ENCODE peak calls at places on chromosomes 3 and 15, in nine cellular contexts. V is transverse colon; U is CD8-positive, alpha-beta T cell; C is GM23248; B is adrenal gland; E is colonic mucosa; Z is IMR-90; L is MM.1S; N is astrocyte. K is an unnamed sample. For H3K9me3, the result is how much of the 10 kb centered on the place peaks cover.

GRCh38 chr3:36959821-36960220 is 15.0 kb upstream of the TRANK1 start:
- DNase-seq in Z (no peak), L (no peak), B (no peak), C (no peak), U (no peak), E (no peak), V (no peak), N (peak), K (no peak)

GRCh38 chr3:17307482-17307881 is 422.7 kb downstream of the PLCL2 start:
- DNase-seq in L (peak), N (no peak), U (no peak), C (no peak), Z (no peak), E (no peak), V (no peak), B (no peak), K (no peak)

GRCh38 chr3:88219138-88219792 is 69.5 kb downstream of the C3orf38 start:
- DNase-seq in U (no peak), Z (peak), L (peak), N (peak), E (peak), C (peak), V (peak), B (peak), K (no peak)

GRCh38 chr3:52068055-52068704 is 11.8 kb upstream of the DUSP7 start:
- DNase-seq in E (no peak), Z (peak), L (no peak), V (no peak), U (no peak), N (no peak), B (no peak), C (no peak), K (no peak)

GRCh38 chr15:39281094-39281493 is 299.8 kb upstream of the THBS1 start:
- DNase-seq in E (no peak), L (no peak), C (peak), B (no peak), N (peak), Z (peak), V (no peak), U (no peak), K (no peak)

GRCh38 chr3:100045696-100046095 is 68.6 kb downstream of the FILIP1L start:
- DNase-seq in Z (peak), L (no peak), E (peak), U (no peak), N (peak), C (peak), V (peak), B (peak), K (peak)

GRCh38 chr3:17182158-17182557 is 297.4 kb downstream of the PLCL2 start:
- DNase-seq in Z (no peak), B (no peak), N (no peak), C (no peak), U (no peak), E (no peak), V (no peak), L (peak), K (no peak)

GRCh38 chr3:84601303-84601702 is 357.5 kb upstream of the CADM2 start:
- DNase-seq in N (no peak), E (no peak), B (no peak), V (no peak), U (no peak), Z (no peak), L (peak), C (no peak), K (no peak)

GRCh38 chr15:98923159-98923558 is 84.4 kb downstream of the PGPEP1L start:
- DNase-seq in E (no peak), N (no peak), L (no peak), U (no peak), Z (no peak), V (no peak), C (no peak), B (peak), K (no peak)

GRCh38 chr3:72338942-72339749 is 509.1 kb downstream of the SHQ1 start:
- DNase-seq in E (no peak), L (no peak), V (no peak), U (no peak), B (peak), C (peak), Z (peak), N (peak), K (no peak)

GRCh38 chr15:66842710-66843441 is 140.8 kb downstream of the SMAD6 start:
- DNase-seq in B (peak), Z (peak), E (peak), V (peak), C (peak), N (peak), L (no peak), U (no peak), K (peak)

GRCh38 chr3:69364354-69364753 is 21.5 kb downstream of the FRMD4B start:
- DNase-seq in N (no peak), V (no peak), L (peak), B (no peak), C (peak), U (no peak), E (no peak), Z (no peak), K (no peak)

GRCh38 chr3:155079795-155080546 is at the start of gene MME:
- DNase-seq in N (peak), B (no peak), V (peak), U (no peak), E (no peak), L (peak), Z (peak), C (peak), K (peak)

GRCh38 chr3:194736896-194737600 is 51.4 kb downstream of the FAM43A start:
- DNase-seq in Z (no peak), C (no peak), B (no peak), L (no peak), E (no peak), N (no peak), V (no peak), U (no peak), K (no peak)

GRCh38 chr3:169228522-169228921 is 435.0 kb downstream of the MECOM start:
- DNase-seq in N (no peak), C (peak), E (no peak), V (no peak), U (no peak), L (no peak), B (no peak), Z (no peak), K (no peak)

GRCh38 chr3:113534365-113534764 is 2.0 kb downstream of the SIDT1 start:
- DNase-seq in V (no peak), B (no peak), U (no peak), E (no peak), N (no peak), Z (no peak), L (no peak), C (no peak), K (no peak)

GRCh38 chr3:4337147-4337546 is 34.0 kb downstream of the SETMAR start:
- DNase-seq in V (no peak), U (no peak), E (no peak), Z (no peak), B (no peak), L (no peak), N (no peak), C (no peak), K (no peak)

GRCh38 chr15:98733098-98733497 is 84.8 kb downstream of the IGF1R start:
- DNase-seq in Z (no peak), C (no peak), U (no peak), V (no peak), E (no peak), L (no peak), B (no peak), N (no peak), K (no peak)

GRCh38 chr3:36677331-36678007 is 86.9 kb downstream of the DCLK3 start:
- DNase-seq in C (peak), E (no peak), V (no peak), Z (peak), L (no peak), N (peak), B (no peak), U (no peak), K (no peak)

GRCh38 chr3:149489060-149489690 is 14.7 kb downstream of the TM4SF4 start:
- DNase-seq in N (no peak), L (no peak), V (no peak), C (peak), B (no peak), Z (no peak), U (no peak), E (no peak), K (no peak)

GRCh38 chr15:77027697-77028450 is 32.9 kb downstream of the PSTPIP1 start:
- DNase-seq in B (peak), E (peak), U (no peak), N (no peak), C (no peak), L (no peak), V (peak), Z (no peak), K (no peak)

GRCh38 chr3:98553021-98553563 is 21.3 kb downstream of the GPR15 start:
- DNase-seq in L (no peak), B (no peak), N (no peak), V (no peak), Z (no peak), E (no peak), C (no peak), U (no peak), K (no peak)

GRCh38 chr15:60004019-60004845 is at the start of gene FOXB1:
- DNase-seq in C (no peak), E (no peak), Z (no peak), U (no peak), N (no peak), B (no peak), V (no peak), L (no peak), K (no peak)

GRCh38 chr15:57972801-57973311 is 92.7 kb downstream of the ALDH1A2 start:
- DNase-seq in B (no peak), E (no peak), Z (no peak), L (no peak), U (no peak), V (no peak), N (no peak), C (no peak), K (no peak)

GRCh38 chr3:18422972-18423371 is 2.2 kb downstream of the SATB1 start:
- DNase-seq in N (no peak), Z (no peak), C (peak), L (no peak), B (no peak), U (no peak), E (no peak), V (no peak), K (no peak)

GRCh38 chr15:101063891-101064794 is 145.0 kb downstream of the LRRK1 start:
- DNase-seq in B (peak), U (no peak), L (no peak), Z (no peak), E (no peak), V (peak), N (peak), C (no peak), K (peak)

GRCh38 chr3:66997560-66998074 is 490 bp upstream of the KBTBD8 start:
- DNase-seq in C (peak), E (peak), B (peak), Z (peak), N (peak), U (no peak), V (no peak), L (peak), K (peak)

GRCh38 chr3:134904333-134904771 is 109.3 kb downstream of the EPHB1 start:
- DNase-seq in E (no peak), Z (no peak), L (no peak), U (no peak), B (no peak), V (no peak), C (no peak), N (no peak), K (no peak)

GRCh38 chr3:190321789-190322603 is at the start of gene CLDN1:
- DNase-seq in E (peak), B (peak), C (peak), N (peak), V (peak), Z (peak), U (peak), L (peak), K (peak)

GRCh38 chr3:23797490-23797889 is 8.3 kb upstream of the UBE2E1 start:
- DNase-seq in C (no peak), E (no peak), B (no peak), V (no peak), Z (no peak), N (no peak), L (peak), U (no peak), K (no peak)
- H3K9me3 ChIP-seq in C (under half), E (under half), B (under half), V (under half), Z (under half), N (under half), L (under half), U (under half), K (under half)

GRCh38 chr15:36964626-36965025 is 135.7 kb downstream of the MEIS2 start:
- DNase-seq in V (no peak), Z (no peak), B (no peak), N (no peak), U (no peak), L (no peak), C (no peak), E (no peak), K (no peak)
- H3K27ac ChIP-seq in V (no peak), Z (no peak), B (no peak), N (no peak), U (no peak), L (no peak), C (no peak), E (no peak), K (no peak)

GRCh38 chr3:142288032-142288638 is 62.8 kb upstream of the GK5 start:
- DNase-seq in E (no peak), V (no peak), B (no peak), Z (no peak), N (no peak), U (no peak), L (no peak), C (no peak), K (no peak)
- H3K9me3 ChIP-seq in E (under half), V (under half), B (under half), Z (under half), N (under half), U (under half), L (under half), C (under half), K (under half)

DNA sequence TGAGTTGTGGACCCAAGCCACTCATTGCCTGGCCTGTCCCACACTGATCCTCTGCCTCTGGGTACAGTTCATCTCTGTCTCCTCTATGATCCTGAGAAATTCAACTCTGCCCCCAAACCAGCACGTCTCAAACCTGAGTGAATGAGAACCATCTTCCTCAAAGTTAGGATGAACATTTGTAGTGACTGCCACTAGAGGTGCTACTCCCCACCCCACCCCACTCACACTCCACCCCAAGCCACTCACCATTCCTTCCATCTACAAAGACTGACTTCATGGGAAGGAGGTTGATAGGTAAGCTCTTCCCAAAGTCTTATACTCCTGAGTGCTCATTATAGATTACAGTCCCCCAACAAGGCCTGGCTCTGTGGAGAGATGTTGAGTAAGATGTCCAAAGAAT is 43.8 kb downstream of the NEK10 start:
- DNase-seq in N (no peak), C (peak), L (no peak), U (no peak), E (no peak), B (no peak), V (no peak), Z (no peak), K (no peak)
- H3K27ac ChIP-seq in N (no peak), C (peak), L (no peak), U (no peak), E (no peak), B (no peak), V (peak), Z (peak), K (no peak)

GRCh38 chr15:62997441-62997840 is 45.1 kb upstream of the TPM1 start:
- DNase-seq in Z (no peak), V (no peak), C (no peak), L (no peak), B (no peak), N (no peak), E (no peak), U (no peak), K (no peak)

GRCh38 chr15:62998262-62998909 is 44.2 kb upstream of the TPM1 start:
- DNase-seq in V (no peak), B (no peak), U (no peak), E (no peak), N (no peak), C (no peak), L (no peak), Z (no peak), K (no peak)

GRCh38 chr15:63000706-63001105 is 41.8 kb upstream of the TPM1 start:
- DNase-seq in U (no peak), E (no peak), V (no peak), B (no peak), L (no peak), C (no peak), N (no peak), Z (no peak), K (peak)

GRCh38 chr15:62999923-63000484 is 42.5 kb upstream of the TPM1 start:
- DNase-seq in N (no peak), L (no peak), C (no peak), Z (no peak), U (no peak), V (no peak), E (no peak), B (no peak), K (no peak)

GRCh38 chr15:62999178-62999577 is 43.4 kb upstream of the TPM1 start:
- DNase-seq in C (no peak), V (no peak), L (no peak), B (no peak), E (no peak), N (no peak), U (no peak), Z (no peak), K (no peak)
- H3K9me3 ChIP-seq in C (under half), V (under half), L (under half), B (under half), E (under half), N (under half), U (under half), Z (under half), K (under half)

GRCh38 chr15:51849866-51850265 is 20.4 kb downstream of the TMOD3 start:
- DNase-seq in V (no peak), Z (no peak), U (no peak), E (no peak), C (no peak), L (no peak), B (no peak), N (no peak), K (no peak)

GRCh38 chr15:51844747-51845426 is 15.4 kb downstream of the TMOD3 start:
- DNase-seq in N (no peak), U (no peak), L (no peak), C (peak), E (no peak), B (no peak), V (no peak), Z (peak), K (no peak)

GRCh38 chr15:51848811-51849210 is 19.4 kb downstream of the TMOD3 start:
- DNase-seq in U (no peak), V (no peak), B (no peak), E (no peak), L (no peak), C (no peak), Z (no peak), N (no peak), K (no peak)

GRCh38 chr15:51846066-51846462 is 16.6 kb downstream of the TMOD3 start:
- DNase-seq in B (no peak), L (no peak), E (no peak), Z (no peak), C (no peak), N (no peak), U (no peak), V (no peak), K (no peak)

DNA sequence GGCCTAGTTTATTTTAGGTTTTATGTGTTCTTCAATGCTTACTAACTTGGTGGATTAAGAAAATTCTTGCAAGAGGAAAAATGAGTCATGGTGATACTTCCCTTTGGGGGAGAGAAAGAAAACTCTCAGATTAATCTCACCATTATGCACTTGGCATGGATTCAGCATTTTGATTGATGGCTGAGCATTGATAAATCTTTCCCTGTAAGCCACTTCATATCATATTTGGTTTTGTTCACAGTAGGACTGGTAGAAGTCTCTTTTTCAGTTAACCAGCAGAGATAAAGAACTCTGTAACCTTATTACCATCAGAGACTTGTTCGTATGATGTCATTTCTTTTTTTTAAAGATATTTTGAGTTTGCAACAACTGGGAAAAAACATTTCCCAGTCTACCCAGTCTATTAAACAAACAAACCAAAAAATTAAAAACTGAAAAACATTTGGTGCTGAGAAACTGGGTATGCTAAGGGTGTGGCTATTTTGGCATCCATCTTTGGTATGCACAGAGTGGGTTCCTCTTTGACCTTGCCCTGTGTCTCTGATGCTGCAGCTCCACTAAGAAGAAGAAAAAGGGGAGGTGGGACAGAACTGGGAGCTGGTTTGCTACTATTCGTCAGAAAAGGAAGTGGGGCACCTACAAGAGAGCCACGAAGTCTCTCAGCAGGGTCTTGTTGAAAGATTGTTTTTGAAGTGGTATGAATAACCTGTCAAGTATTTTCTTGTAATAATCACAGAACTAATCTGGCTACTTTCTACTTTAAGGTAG is 17.2 kb downstream of the TMOD3 start:
- DNase-seq in N (peak), B (no peak), L (no peak), E (no peak), Z (peak), V (no peak), C (peak), U (no peak), K (no peak)
- H3K27ac ChIP-seq in N (peak), B (peak), L (no peak), E (peak), Z (peak), V (peak), C (peak), U (no peak), K (no peak)

GRCh38 chr3:11037966-11038365 is 45.4 kb downstream of the SLC6A1 start:
- DNase-seq in E (no peak), B (no peak), U (no peak), C (no peak), Z (no peak), V (no peak), L (no peak), N (no peak), K (no peak)
- H3K9me3 ChIP-seq in E (under half), B (under half), U (under half), C (under half), Z (under half), V (under half), L (under half), N (under half), K (under half)